ENCODE peak calls at places on chromosomes 4 and X, in four cellular contexts. C, V, T and E are unnamed samples.

GRCh38 chr4:150583287-150584197 is 1.6 kb downstream of the MAB21L2 start:
- DNase-seq in C (no peak), V (no peak), T (peak), E (no peak)

GRCh38 chr4:169249214-169249973 is 21.4 kb downstream of the SH3RF1 start:
- DNase-seq in C (no peak), V (no peak), T (peak), E (no peak)

GRCh38 chrX:49242545-49243066 is 7.3 kb downstream of the CCDC22 start:
- DNase-seq in C (no peak), V (no peak), T (no peak), E (no peak)

GRCh38 chrX:119208401-119209057 is 27.6 kb upstream of the PGRMC1 start:
- DNase-seq in C (no peak), V (no peak), T (no peak), E (no peak)

GRCh38 chr4:152094851-152095700 is 334.3 kb upstream of the GATB start:
- DNase-seq in C (no peak), V (peak), T (peak), E (no peak)

GRCh38 chr4:74267998-74268606 is 40.2 kb upstream of the EPGN start:
- DNase-seq in C (no peak), V (peak), T (peak), E (peak)

GRCh38 chrX:13473666-13474516 is 95.5 kb upstream of the EGFL6 start:
- DNase-seq in C (no peak), V (peak), T (peak), E (no peak)

GRCh38 chr4:140152015-140152703 is 1.8 kb downstream of the MAML3 start:
- DNase-seq in C (no peak), V (peak), T (no peak), E (no peak)

GRCh38 chrX:52410439-52411394 is 41.9 kb downstream of the XAGE2 start:
- DNase-seq in C (no peak), V (no peak), T (no peak), E (no peak)

GRCh38 chr4:60857354-60857753 is 342.8 kb upstream of the ADGRL3 start:
- DNase-seq in C (no peak), V (no peak), T (no peak), E (no peak)

GRCh38 chrX:135382260-135382659 is 39.5 kb upstream of the SMIM10L2A start:
- DNase-seq in C (no peak), V (no peak), T (peak), E (no peak)

GRCh38 chr4:125198916-125199315 is 115.8 kb upstream of the FAT4 start:
- DNase-seq in C (no peak), V (peak), T (peak), E (no peak)
- TF ChIP-seq CTCF in C (no peak), V (no peak), T (no peak), E (no peak)

DNA sequence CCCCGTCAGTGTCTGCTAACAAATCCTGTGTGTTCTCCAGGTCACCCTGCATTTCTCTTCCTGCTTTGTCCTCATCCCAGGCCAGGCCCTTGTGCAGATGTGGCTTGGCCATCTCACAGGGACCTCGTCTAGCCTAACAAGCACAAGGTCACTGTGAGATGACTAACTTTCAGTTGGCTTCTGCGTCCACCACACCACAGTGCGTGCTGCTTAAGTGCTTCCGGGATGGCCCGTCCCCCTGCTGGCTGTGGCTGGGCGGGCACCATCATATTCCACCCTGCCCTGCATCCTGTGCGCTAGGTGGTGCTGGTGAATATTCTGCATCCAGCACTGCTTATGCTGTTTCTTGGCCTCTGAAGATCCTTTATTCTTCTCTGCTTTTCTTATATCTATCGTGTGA is 33.8 kb downstream of the RBBP7 start:
- DNase-seq in C (peak), V (peak), T (no peak), E (no peak)
- TF ChIP-seq CTCF in C (peak), V (peak), T (peak), E (peak)

DNA sequence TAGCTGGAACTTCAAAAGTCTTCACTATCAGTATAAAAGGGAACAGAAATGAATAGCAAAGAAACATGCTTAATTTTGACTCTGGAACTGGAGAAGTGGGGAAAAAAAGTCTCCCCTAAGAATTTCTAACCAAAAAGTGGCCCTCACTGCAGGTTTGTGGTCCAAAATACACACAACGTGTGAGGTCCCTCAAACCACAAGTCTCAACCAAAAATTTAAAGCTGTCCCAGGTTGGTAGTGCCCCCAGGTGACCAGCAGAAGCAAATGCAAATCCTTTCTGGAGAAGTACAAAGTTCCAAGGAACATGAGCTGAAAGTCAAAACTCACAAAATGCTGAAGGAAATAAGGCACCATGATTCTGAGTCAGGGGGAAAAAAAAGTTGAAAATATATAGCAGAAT is 23.6 kb upstream of the VAMP7 start:
- DNase-seq in C (no peak), V (no peak), T (peak), E (no peak)
- TF ChIP-seq CTCF in C (peak), V (no peak), T (no peak), E (no peak)

GRCh38 chr4:127809173-127809800 is 27.2 kb downstream of the HSPA4L start:
- DNase-seq in C (no peak), V (peak), T (peak), E (no peak)
- TF ChIP-seq CTCF in C (no peak), V (peak), T (peak), E (peak)

GRCh38 chr4:101178731-101179130 is 168.6 kb downstream of the PPP3CA start:
- DNase-seq in C (no peak), V (peak), T (no peak), E (no peak)
- TF ChIP-seq CTCF in C (no peak), V (no peak), T (no peak), E (no peak)